ENCODE peak calls at places on chromosomes 13 and 19, in seven cellular contexts. One of them, this sample, is unnamed.

GRCh38 chr13:54890976-54891375 is 1862.4 kb downstream of the OLFM4 start:
- DNase-seq in right lobe of liver: no peak
- DNase-seq in left ventricle myocardium inferior: no peak
- DNase-seq in cardiac muscle cell: no peak
- DNase-seq in left lung: no peak
- DNase-seq in AG04450: no peak
- DNase-seq in heart right ventricle: no peak
- DNase-seq in this sample: no peak

GRCh38 chr13:51477653-51478324 is 25.0 kb upstream of the INTS6 start:
- DNase-seq in AG04450: no peak
- DNase-seq in heart right ventricle: no peak
- DNase-seq in cardiac muscle cell: no peak
- DNase-seq in right lobe of liver: no peak
- DNase-seq in left lung: no peak
- DNase-seq in left ventricle myocardium inferior: no peak
- DNase-seq in this sample: no peak

GRCh38 chr13:54174001-54174400 is 1145.4 kb downstream of the OLFM4 start:
- DNase-seq in left ventricle myocardium inferior: no peak
- DNase-seq in right lobe of liver: no peak
- DNase-seq in heart right ventricle: no peak
- DNase-seq in cardiac muscle cell: no peak
- DNase-seq in left lung: no peak
- DNase-seq in AG04450: no peak
- DNase-seq in this sample: no peak

GRCh38 chr13:29922896-29923295 is 72.5 kb upstream of the UBL3 start:
- DNase-seq in left ventricle myocardium inferior: no peak
- DNase-seq in left lung: no peak
- DNase-seq in right lobe of liver: no peak
- DNase-seq in AG04450: no peak
- DNase-seq in heart right ventricle: no peak
- DNase-seq in cardiac muscle cell: no peak
- DNase-seq in this sample: no peak

GRCh38 chr13:94860981-94861407 is 148.6 kb upstream of the SOX21 start:
- DNase-seq in left ventricle myocardium inferior: no peak
- DNase-seq in heart right ventricle: no peak
- DNase-seq in AG04450: no peak
- DNase-seq in left lung: no peak
- DNase-seq in cardiac muscle cell: no peak
- DNase-seq in right lobe of liver: no peak
- DNase-seq in this sample: no peak

GRCh38 chr19:50319156-50319555 is 10.0 kb downstream of the KCNC3 start:
- DNase-seq in AG04450: no peak
- DNase-seq in cardiac muscle cell: no peak
- DNase-seq in left ventricle myocardium inferior: no peak
- DNase-seq in heart right ventricle: no peak
- DNase-seq in left lung: peak
- DNase-seq in right lobe of liver: no peak
- DNase-seq in this sample: no peak

GRCh38 chr13:28583661-28584091 is 75.3 kb upstream of the POMP start:
- DNase-seq in left lung: no peak
- DNase-seq in cardiac muscle cell: no peak
- DNase-seq in AG04450: no peak
- DNase-seq in heart right ventricle: no peak
- DNase-seq in right lobe of liver: no peak
- DNase-seq in left ventricle myocardium inferior: no peak
- DNase-seq in this sample: no peak

GRCh38 chr13:30766957-30767603 is 31.7 kb downstream of the ALOX5AP start:
- DNase-seq in right lobe of liver: no peak
- DNase-seq in left ventricle myocardium inferior: no peak
- DNase-seq in heart right ventricle: no peak
- DNase-seq in AG04450: no peak
- DNase-seq in left lung: no peak
- DNase-seq in cardiac muscle cell: no peak
- DNase-seq in this sample: no peak

GRCh38 chr19:575527-576506 is 3.4 kb downstream of the BSG start:
- DNase-seq in right lobe of liver: no peak
- DNase-seq in AG04450: no peak
- DNase-seq in cardiac muscle cell: peak
- DNase-seq in heart right ventricle: peak
- DNase-seq in left lung: peak
- DNase-seq in left ventricle myocardium inferior: peak
- DNase-seq in this sample: no peak

GRCh38 chr13:31545616-31546015 is 193.7 kb upstream of the RXFP2 start:
- DNase-seq in right lobe of liver: no peak
- DNase-seq in heart right ventricle: no peak
- DNase-seq in left lung: no peak
- DNase-seq in AG04450: no peak
- DNase-seq in left ventricle myocardium inferior: no peak
- DNase-seq in cardiac muscle cell: no peak
- DNase-seq in this sample: no peak

GRCh38 chr19:42469311-42470239 is 26.8 kb upstream of the CXCL17 start:
- DNase-seq in AG04450: no peak
- DNase-seq in cardiac muscle cell: no peak
- DNase-seq in heart right ventricle: no peak
- DNase-seq in right lobe of liver: no peak
- DNase-seq in left ventricle myocardium inferior: no peak
- DNase-seq in left lung: no peak
- DNase-seq in this sample: no peak

GRCh38 chr19:46616631-46617322 is 8.1 kb downstream of the PTGIR start:
- DNase-seq in right lobe of liver: peak
- DNase-seq in left ventricle myocardium inferior: peak
- DNase-seq in cardiac muscle cell: peak
- DNase-seq in AG04450: no peak
- DNase-seq in left lung: peak
- DNase-seq in heart right ventricle: peak
- DNase-seq in this sample: peak

GRCh38 chr13:46396341-46396740 is 9.3 kb upstream of the RUBCNL start:
- DNase-seq in cardiac muscle cell: no peak
- DNase-seq in left ventricle myocardium inferior: no peak
- DNase-seq in AG04450: no peak
- DNase-seq in right lobe of liver: no peak
- DNase-seq in left lung: no peak
- DNase-seq in heart right ventricle: no peak
- DNase-seq in this sample: no peak

GRCh38 chr19:28020631-28021315 is 1192.2 kb downstream of the UQCRFS1 start:
- DNase-seq in AG04450: no peak
- DNase-seq in cardiac muscle cell: no peak
- DNase-seq in left ventricle myocardium inferior: no peak
- DNase-seq in right lobe of liver: no peak
- DNase-seq in heart right ventricle: no peak
- DNase-seq in left lung: no peak
- DNase-seq in this sample: no peak

GRCh38 chr19:38155453-38155852 is 68.6 kb downstream of the DPF1 start:
- DNase-seq in left ventricle myocardium inferior: no peak
- DNase-seq in right lobe of liver: no peak
- DNase-seq in cardiac muscle cell: no peak
- DNase-seq in heart right ventricle: no peak
- DNase-seq in left lung: no peak
- DNase-seq in AG04450: no peak
- DNase-seq in this sample: no peak

GRCh38 chr19:41545547-41545946 is 30.4 kb upstream of the CEACAM21 start:
- DNase-seq in left ventricle myocardium inferior: no peak
- DNase-seq in heart right ventricle: no peak
- DNase-seq in left lung: no peak
- DNase-seq in right lobe of liver: no peak
- DNase-seq in cardiac muscle cell: no peak
- DNase-seq in AG04450: no peak
- DNase-seq in this sample: no peak

GRCh38 chr19:2455481-2456300 is 1.1 kb downstream of the LMNB2 start:
- DNase-seq in left ventricle myocardium inferior: peak
- DNase-seq in left lung: peak
- DNase-seq in cardiac muscle cell: no peak
- DNase-seq in right lobe of liver: peak
- DNase-seq in heart right ventricle: peak
- DNase-seq in AG04450: no peak
- DNase-seq in this sample: peak

GRCh38 chr13:34347784-34348573 is 530.0 kb downstream of the RFC3 start:
- DNase-seq in cardiac muscle cell: no peak
- DNase-seq in left ventricle myocardium inferior: no peak
- DNase-seq in AG04450: no peak
- DNase-seq in left lung: no peak
- DNase-seq in right lobe of liver: no peak
- DNase-seq in heart right ventricle: no peak
- DNase-seq in this sample: no peak

GRCh38 chr13:111612918-111613317 is 292.5 kb downstream of the TEX29 start:
- DNase-seq in left lung: no peak
- DNase-seq in AG04450: no peak
- DNase-seq in cardiac muscle cell: no peak
- DNase-seq in right lobe of liver: peak
- DNase-seq in left ventricle myocardium inferior: no peak
- DNase-seq in heart right ventricle: no peak
- DNase-seq in this sample: peak

GRCh38 chr13:33109801-33110200 is 93.6 kb downstream of the KL start:
- DNase-seq in left ventricle myocardium inferior: no peak
- DNase-seq in cardiac muscle cell: no peak
- DNase-seq in AG04450: no peak
- DNase-seq in right lobe of liver: no peak
- DNase-seq in heart right ventricle: no peak
- DNase-seq in left lung: no peak
- DNase-seq in this sample: no peak

GRCh38 chr13:89846890-89847585 is 1500.4 kb upstream of the MIR17HG start:
- DNase-seq in left ventricle myocardium inferior: no peak
- DNase-seq in left lung: no peak
- DNase-seq in cardiac muscle cell: no peak
- DNase-seq in heart right ventricle: no peak
- DNase-seq in AG04450: no peak
- DNase-seq in right lobe of liver: no peak
- DNase-seq in this sample: no peak

GRCh38 chr19:16342002-16342715 is 17.5 kb downstream of the KLF2 start:
- DNase-seq in right lobe of liver: no peak
- DNase-seq in cardiac muscle cell: no peak
- DNase-seq in heart right ventricle: no peak
- DNase-seq in left ventricle myocardium inferior: peak
- DNase-seq in AG04450: no peak
- DNase-seq in left lung: no peak
- DNase-seq in this sample: no peak

GRCh38 chr13:100542546-100543156 is 45.9 kb downstream of the GGACT start:
- DNase-seq in heart right ventricle: no peak
- DNase-seq in right lobe of liver: peak
- DNase-seq in AG04450: no peak
- DNase-seq in left ventricle myocardium inferior: no peak
- DNase-seq in cardiac muscle cell: no peak
- DNase-seq in left lung: no peak
- DNase-seq in this sample: no peak

GRCh38 chr19:2550431-2551171 is 74.7 kb downstream of the GADD45B start:
- DNase-seq in AG04450: no peak
- DNase-seq in right lobe of liver: no peak
- DNase-seq in heart right ventricle: peak
- DNase-seq in left ventricle myocardium inferior: peak
- DNase-seq in cardiac muscle cell: no peak
- DNase-seq in left lung: peak
- DNase-seq in this sample: peak

GRCh38 chr13:101925731-101926130 is 473.3 kb downstream of the ITGBL1 start:
- DNase-seq in AG04450: no peak
- DNase-seq in left ventricle myocardium inferior: no peak
- DNase-seq in cardiac muscle cell: no peak
- DNase-seq in left lung: no peak
- DNase-seq in right lobe of liver: no peak
- DNase-seq in heart right ventricle: no peak
- DNase-seq in this sample: no peak

GRCh38 chr19:35009424-35010415 is 9.6 kb downstream of the GRAMD1A start:
- DNase-seq in right lobe of liver: no peak
- DNase-seq in cardiac muscle cell: no peak
- DNase-seq in AG04450: no peak
- DNase-seq in heart right ventricle: no peak
- DNase-seq in left ventricle myocardium inferior: no peak
- DNase-seq in left lung: no peak
- DNase-seq in this sample: no peak

GRCh38 chr13:46480131-46480530 is 72.8 kb upstream of the LRCH1 start:
- DNase-seq in left ventricle myocardium inferior: no peak
- DNase-seq in cardiac muscle cell: no peak
- DNase-seq in heart right ventricle: no peak
- DNase-seq in right lobe of liver: no peak
- DNase-seq in AG04450: no peak
- DNase-seq in left lung: no peak
- DNase-seq in this sample: no peak

DNA sequence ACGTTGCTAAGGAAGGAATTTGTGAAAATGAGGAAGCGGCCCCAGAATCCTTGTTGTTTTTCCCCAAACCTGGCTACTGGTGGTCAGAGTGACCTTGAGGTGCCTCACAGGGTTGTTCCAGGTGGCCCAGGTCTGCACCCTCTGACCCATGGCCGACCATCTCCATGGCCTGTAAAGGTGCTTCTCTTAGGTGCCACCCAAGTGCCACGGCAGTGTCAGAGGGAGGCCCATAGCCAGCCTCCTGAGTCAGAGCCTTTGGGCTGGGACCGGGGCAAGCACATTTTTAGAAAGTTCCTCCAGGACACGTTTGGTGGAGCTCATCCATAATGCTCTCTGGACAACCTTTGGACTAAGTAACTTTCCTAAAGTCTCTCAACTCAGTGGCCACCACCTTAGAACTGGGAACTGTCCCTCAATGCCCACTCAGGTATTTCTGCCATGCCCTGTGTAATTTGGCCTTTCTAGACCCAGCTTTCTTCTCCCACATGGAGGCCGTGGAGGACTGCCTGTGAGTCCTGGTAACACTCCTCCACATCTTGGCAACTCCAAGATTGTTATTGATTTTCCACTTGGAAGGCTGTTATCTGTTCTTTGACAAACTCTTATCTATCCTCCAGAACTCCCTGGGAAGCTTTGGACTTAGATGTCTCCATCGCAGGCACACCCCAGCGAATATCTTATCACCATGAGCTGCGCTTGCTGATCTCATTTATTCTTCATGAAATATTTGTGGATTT is 84.1 kb upstream of the IRS2 start:
- DNase-seq in left ventricle myocardium inferior: no peak
- DNase-seq in cardiac muscle cell: no peak
- DNase-seq in AG04450: no peak
- DNase-seq in heart right ventricle: no peak
- DNase-seq in left lung: no peak
- DNase-seq in right lobe of liver: no peak
- DNase-seq in this sample: no peak
- H3K4me3 ChIP-seq in left ventricle myocardium inferior: peak
- H3K4me3 ChIP-seq in cardiac muscle cell: no peak
- H3K4me3 ChIP-seq in AG04450: no peak
- H3K4me3 ChIP-seq in heart right ventricle: peak
- H3K4me3 ChIP-seq in left lung: peak
- H3K4me3 ChIP-seq in right lobe of liver: peak
- H3K4me3 ChIP-seq in this sample: peak

GRCh38 chr13:39051157-39051556 is 12.9 kb downstream of the NHLRC3 start:
- DNase-seq in left lung: no peak
- DNase-seq in left ventricle myocardium inferior: no peak
- DNase-seq in heart right ventricle: no peak
- DNase-seq in right lobe of liver: no peak
- DNase-seq in cardiac muscle cell: peak
- DNase-seq in AG04450: no peak
- DNase-seq in this sample: no peak
- TF ChIP-seq CTCF in left lung: peak
- TF ChIP-seq CTCF in left ventricle myocardium inferior: peak
- TF ChIP-seq CTCF in heart right ventricle: peak
- TF ChIP-seq CTCF in right lobe of liver: peak
- TF ChIP-seq CTCF in cardiac muscle cell: peak
- TF ChIP-seq CTCF in AG04450: peak
- TF ChIP-seq CTCF in this sample: peak

GRCh38 chr13:113187905-113188595 is 20.4 kb downstream of the PCID2 start:
- DNase-seq in left ventricle myocardium inferior: no peak
- DNase-seq in heart right ventricle: no peak
- DNase-seq in left lung: no peak
- DNase-seq in AG04450: no peak
- DNase-seq in right lobe of liver: no peak
- DNase-seq in cardiac muscle cell: no peak
- DNase-seq in this sample: no peak
- H3K27ac ChIP-seq in left ventricle myocardium inferior: peak
- H3K27ac ChIP-seq in heart right ventricle: peak
- H3K27ac ChIP-seq in left lung: peak
- H3K27ac ChIP-seq in AG04450: peak
- H3K27ac ChIP-seq in right lobe of liver: no peak
- H3K27ac ChIP-seq in cardiac muscle cell: no peak
- H3K27ac ChIP-seq in this sample: no peak

GRCh38 chr13:49218493-49219051 is 1.6 kb upstream of the MLNR start:
- DNase-seq in left ventricle myocardium inferior: no peak
- DNase-seq in right lobe of liver: no peak
- DNase-seq in left lung: peak
- DNase-seq in heart right ventricle: no peak
- DNase-seq in cardiac muscle cell: peak
- DNase-seq in AG04450: no peak
- DNase-seq in this sample: no peak
- H3K4me3 ChIP-seq in left ventricle myocardium inferior: no peak
- H3K4me3 ChIP-seq in right lobe of liver: no peak
- H3K4me3 ChIP-seq in left lung: no peak
- H3K4me3 ChIP-seq in heart right ventricle: no peak
- H3K4me3 ChIP-seq in cardiac muscle cell: peak
- H3K4me3 ChIP-seq in AG04450: no peak
- H3K4me3 ChIP-seq in this sample: no peak

This sample was measured in upper lobe of right lung.